ENCODE peak calls at places on chromosomes 11 and 22, in eight cellular contexts. One of them, this sample, is unnamed.

GRCh38 chr22:30650508-30651116 is 15.0 kb downstream of the SLC35E4 start:
- DNase-seq in NCI-H187 treated with DMSO at 0.1 percent for 48 hours: no peak
- DNase-seq in HS-27A: no peak
- DNase-seq in germinal center: no peak
- DNase-seq in AG04450: no peak
- DNase-seq in left ventricle myocardium superior: no peak
- DNase-seq in AG04449: no peak
- DNase-seq in H9: no peak
- DNase-seq in this sample: no peak

GRCh38 chr11:62147545-62147944 is 23.7 kb downstream of the INCENP start:
- DNase-seq in NCI-H187 treated with DMSO at 0.1 percent for 48 hours: no peak
- DNase-seq in HS-27A: no peak
- DNase-seq in germinal center: no peak
- DNase-seq in AG04450: no peak
- DNase-seq in left ventricle myocardium superior: no peak
- DNase-seq in AG04449: no peak
- DNase-seq in H9: peak; percentile 29
- DNase-seq in this sample: no peak

GRCh38 chr11:27290261-27290660 is 72.8 kb downstream of the CCDC34 start:
- DNase-seq in NCI-H187 treated with DMSO at 0.1 percent for 48 hours: no peak
- DNase-seq in HS-27A: no peak
- DNase-seq in germinal center: no peak
- DNase-seq in AG04450: no peak
- DNase-seq in left ventricle myocardium superior: no peak
- DNase-seq in AG04449: no peak
- DNase-seq in H9: no peak
- DNase-seq in this sample: no peak

GRCh38 chr22:30701872-30702271 is 7.2 kb downstream of the OSBP2 start:
- DNase-seq in NCI-H187 treated with DMSO at 0.1 percent for 48 hours: no peak
- DNase-seq in HS-27A: no peak
- DNase-seq in germinal center: no peak
- DNase-seq in AG04450: peak; percentile 10
- DNase-seq in left ventricle myocardium superior: no peak
- DNase-seq in AG04449: no peak
- DNase-seq in H9: no peak
- DNase-seq in this sample: no peak

GRCh38 chr22:48870436-48870835 is 957.2 kb downstream of the BRD1 start:
- DNase-seq in NCI-H187 treated with DMSO at 0.1 percent for 48 hours: no peak
- DNase-seq in HS-27A: no peak
- DNase-seq in germinal center: no peak
- DNase-seq in AG04450: no peak
- DNase-seq in left ventricle myocardium superior: no peak
- DNase-seq in AG04449: no peak
- DNase-seq in H9: no peak
- DNase-seq in this sample: no peak

GRCh38 chr11:19974886-19975285 is 185.4 kb downstream of the DBX1 start:
- DNase-seq in NCI-H187 treated with DMSO at 0.1 percent for 48 hours: no peak
- DNase-seq in HS-27A: no peak
- DNase-seq in germinal center: no peak
- DNase-seq in AG04450: no peak
- DNase-seq in left ventricle myocardium superior: no peak
- DNase-seq in AG04449: no peak
- DNase-seq in H9: no peak
- DNase-seq in this sample: no peak

GRCh38 chr11:113176561-113176960 is 137.8 kb upstream of the TTC12 start:
- DNase-seq in NCI-H187 treated with DMSO at 0.1 percent for 48 hours: no peak
- DNase-seq in HS-27A: no peak
- DNase-seq in germinal center: no peak
- DNase-seq in AG04450: no peak
- DNase-seq in left ventricle myocardium superior: no peak
- DNase-seq in AG04449: no peak
- DNase-seq in H9: no peak
- DNase-seq in this sample: no peak

GRCh38 chr22:28314959-28315358 is 364.7 kb downstream of the TTC28 start:
- DNase-seq in NCI-H187 treated with DMSO at 0.1 percent for 48 hours: no peak
- DNase-seq in HS-27A: no peak
- DNase-seq in germinal center: no peak
- DNase-seq in AG04450: no peak
- DNase-seq in left ventricle myocardium superior: no peak
- DNase-seq in AG04449: no peak
- DNase-seq in H9: no peak
- DNase-seq in this sample: no peak

GRCh38 chr11:15158351-15159015 is 43.8 kb downstream of the INSC start:
- DNase-seq in NCI-H187 treated with DMSO at 0.1 percent for 48 hours: no peak
- DNase-seq in HS-27A: no peak
- DNase-seq in germinal center: no peak
- DNase-seq in AG04450: peak; percentile 58
- DNase-seq in left ventricle myocardium superior: no peak
- DNase-seq in AG04449: no peak
- DNase-seq in H9: no peak
- DNase-seq in this sample: no peak

GRCh38 chr22:46457502-46458488 is 79.6 kb downstream of the CELSR1 start:
- DNase-seq in NCI-H187 treated with DMSO at 0.1 percent for 48 hours: no peak
- DNase-seq in HS-27A: no peak
- DNase-seq in germinal center: no peak
- DNase-seq in AG04450: no peak
- DNase-seq in left ventricle myocardium superior: no peak
- DNase-seq in AG04449: no peak
- DNase-seq in H9: no peak
- DNase-seq in this sample: no peak

GRCh38 chr11:88282789-88283188 is 54.7 kb downstream of the CTSC start:
- DNase-seq in NCI-H187 treated with DMSO at 0.1 percent for 48 hours: no peak
- DNase-seq in HS-27A: no peak
- DNase-seq in germinal center: no peak
- DNase-seq in AG04450: no peak
- DNase-seq in left ventricle myocardium superior: no peak
- DNase-seq in AG04449: no peak
- DNase-seq in H9: no peak
- DNase-seq in this sample: no peak

GRCh38 chr11:89736566-89736965 is 26.5 kb downstream of the TRIM77 start:
- DNase-seq in NCI-H187 treated with DMSO at 0.1 percent for 48 hours: no peak
- DNase-seq in HS-27A: no peak
- DNase-seq in germinal center: no peak
- DNase-seq in AG04450: no peak
- DNase-seq in left ventricle myocardium superior: no peak
- DNase-seq in AG04449: no peak
- DNase-seq in H9: no peak
- DNase-seq in this sample: no peak

GRCh38 chr11:396948-397548 is 3.0 kb downstream of the PKP3 start:
- DNase-seq in NCI-H187 treated with DMSO at 0.1 percent for 48 hours: no peak
- DNase-seq in HS-27A: no peak
- DNase-seq in germinal center: peak; percentile 68
- DNase-seq in AG04450: no peak
- DNase-seq in left ventricle myocardium superior: peak; percentile 82
- DNase-seq in AG04449: no peak
- DNase-seq in H9: no peak
- DNase-seq in this sample: peak; percentile 84

GRCh38 chr11:119990306-119991021 is 147.4 kb downstream of the TRIM29 start:
- DNase-seq in NCI-H187 treated with DMSO at 0.1 percent for 48 hours: no peak
- DNase-seq in HS-27A: no peak
- DNase-seq in germinal center: no peak
- DNase-seq in AG04450: no peak
- DNase-seq in left ventricle myocardium superior: peak; percentile 74
- DNase-seq in AG04449: no peak
- DNase-seq in H9: no peak
- DNase-seq in this sample: no peak

GRCh38 chr22:17827466-17827865 is 53.2 kb upstream of the BID start:
- DNase-seq in NCI-H187 treated with DMSO at 0.1 percent for 48 hours: no peak
- DNase-seq in HS-27A: no peak
- DNase-seq in germinal center: no peak
- DNase-seq in AG04450: no peak
- DNase-seq in left ventricle myocardium superior: no peak
- DNase-seq in AG04449: no peak
- DNase-seq in H9: no peak
- DNase-seq in this sample: no peak

GRCh38 chr11:86774422-86774821 is 25.9 kb upstream of the PRSS23 start:
- DNase-seq in NCI-H187 treated with DMSO at 0.1 percent for 48 hours: no peak
- DNase-seq in HS-27A: no peak
- DNase-seq in germinal center: no peak
- DNase-seq in AG04450: no peak
- DNase-seq in left ventricle myocardium superior: no peak
- DNase-seq in AG04449: no peak
- DNase-seq in H9: no peak
- DNase-seq in this sample: no peak

GRCh38 chr11:134950692-134951304 is 538.8 kb upstream of the B3GAT1 start:
- DNase-seq in NCI-H187 treated with DMSO at 0.1 percent for 48 hours: no peak
- DNase-seq in HS-27A: no peak
- DNase-seq in germinal center: no peak
- DNase-seq in AG04450: no peak
- DNase-seq in left ventricle myocardium superior: no peak
- DNase-seq in AG04449: no peak
- DNase-seq in H9: no peak
- DNase-seq in this sample: no peak

GRCh38 chr11:13502492-13502891 is 6.7 kb upstream of the PTH start:
- DNase-seq in NCI-H187 treated with DMSO at 0.1 percent for 48 hours: no peak
- DNase-seq in HS-27A: no peak
- DNase-seq in germinal center: no peak
- DNase-seq in AG04450: no peak
- DNase-seq in left ventricle myocardium superior: no peak
- DNase-seq in AG04449: no peak
- DNase-seq in H9: no peak
- DNase-seq in this sample: no peak

GRCh38 chr11:110196241-110196754 is 100.1 kb downstream of the RDX start:
- DNase-seq in NCI-H187 treated with DMSO at 0.1 percent for 48 hours: no peak
- DNase-seq in HS-27A: peak; percentile 50
- DNase-seq in germinal center: no peak
- DNase-seq in AG04450: no peak
- DNase-seq in left ventricle myocardium superior: no peak
- DNase-seq in AG04449: no peak
- DNase-seq in H9: no peak
- DNase-seq in this sample: no peak

GRCh38 chr11:12922980-12923507 is 86.1 kb upstream of the RASSF10 start:
- DNase-seq in NCI-H187 treated with DMSO at 0.1 percent for 48 hours: no peak
- DNase-seq in HS-27A: no peak
- DNase-seq in germinal center: no peak
- DNase-seq in AG04450: no peak
- DNase-seq in left ventricle myocardium superior: no peak
- DNase-seq in AG04449: no peak
- DNase-seq in H9: no peak
- DNase-seq in this sample: no peak

GRCh38 chr11:62732830-62733229 is 4.5 kb downstream of the TTC9C start:
- DNase-seq in NCI-H187 treated with DMSO at 0.1 percent for 48 hours: no peak
- DNase-seq in HS-27A: no peak
- DNase-seq in germinal center: no peak
- DNase-seq in AG04450: no peak
- DNase-seq in left ventricle myocardium superior: no peak
- DNase-seq in AG04449: no peak
- DNase-seq in H9: no peak
- DNase-seq in this sample: no peak

GRCh38 chr11:10122337-10123197 is 171.5 kb downstream of the SBF2 start:
- DNase-seq in NCI-H187 treated with DMSO at 0.1 percent for 48 hours: no peak
- DNase-seq in HS-27A: no peak
- DNase-seq in germinal center: no peak
- DNase-seq in AG04450: no peak
- DNase-seq in left ventricle myocardium superior: no peak
- DNase-seq in AG04449: no peak
- DNase-seq in H9: no peak
- DNase-seq in this sample: peak; percentile 39

GRCh38 chr22:42962295-42963230 is 52.4 kb downstream of the PACSIN2 start:
- DNase-seq in NCI-H187 treated with DMSO at 0.1 percent for 48 hours: no peak
- DNase-seq in HS-27A: no peak
- DNase-seq in germinal center: no peak
- DNase-seq in AG04450: no peak
- DNase-seq in left ventricle myocardium superior: peak; percentile 45
- DNase-seq in AG04449: no peak
- DNase-seq in H9: no peak
- DNase-seq in this sample: no peak

GRCh38 chr11:1231396-1232327 is 8.8 kb downstream of the MUC5B start:
- DNase-seq in NCI-H187 treated with DMSO at 0.1 percent for 48 hours: no peak
- DNase-seq in HS-27A: no peak
- DNase-seq in germinal center: no peak
- DNase-seq in AG04450: no peak
- DNase-seq in left ventricle myocardium superior: peak; percentile 26
- DNase-seq in AG04449: no peak
- DNase-seq in H9: peak; percentile 24
- DNase-seq in this sample: peak; percentile 33

GRCh38 chr11:82092904-82093303 is 640.8 kb downstream of the FAM181B start:
- DNase-seq in NCI-H187 treated with DMSO at 0.1 percent for 48 hours: no peak
- DNase-seq in HS-27A: no peak
- DNase-seq in germinal center: no peak
- DNase-seq in AG04450: no peak
- DNase-seq in left ventricle myocardium superior: no peak
- DNase-seq in AG04449: no peak
- DNase-seq in H9: no peak
- DNase-seq in this sample: no peak

GRCh38 chr11:75270896-75271415 is 30.4 kb downstream of the TPBGL start:
- DNase-seq in NCI-H187 treated with DMSO at 0.1 percent for 48 hours: no peak
- DNase-seq in HS-27A: peak; percentile 14
- DNase-seq in germinal center: no peak
- DNase-seq in AG04450: no peak
- DNase-seq in left ventricle myocardium superior: no peak
- DNase-seq in AG04449: no peak
- DNase-seq in H9: no peak
- DNase-seq in this sample: no peak

GRCh38 chr22:45678961-45679912 is 7.6 kb downstream of the ATXN10 start:
- DNase-seq in NCI-H187 treated with DMSO at 0.1 percent for 48 hours: no peak
- DNase-seq in HS-27A: no peak
- DNase-seq in germinal center: no peak
- DNase-seq in AG04450: peak; percentile 55
- DNase-seq in left ventricle myocardium superior: no peak
- DNase-seq in AG04449: no peak
- DNase-seq in H9: no peak
- DNase-seq in this sample: no peak

GRCh38 chr11:102139081-102139498 is 28.8 kb downstream of the YAP1 start:
- DNase-seq in NCI-H187 treated with DMSO at 0.1 percent for 48 hours: no peak
- DNase-seq in HS-27A: peak; percentile 48
- DNase-seq in germinal center: no peak
- DNase-seq in AG04450: peak; percentile 57
- DNase-seq in left ventricle myocardium superior: no peak
- DNase-seq in AG04449: peak; percentile 76
- DNase-seq in H9: no peak
- DNase-seq in this sample: peak; percentile 17

GRCh38 chr22:46618104-46618647 is 2.0 kb upstream of the GRAMD4 start:
- DNase-seq in NCI-H187 treated with DMSO at 0.1 percent for 48 hours: no peak
- DNase-seq in HS-27A: no peak
- DNase-seq in germinal center: no peak
- DNase-seq in AG04450: no peak
- DNase-seq in left ventricle myocardium superior: no peak
- DNase-seq in AG04449: no peak
- DNase-seq in H9: no peak
- DNase-seq in this sample: no peak

GRCh38 chr11:72789493-72790131 is 4.2 kb downstream of the STARD10 start:
- DNase-seq in NCI-H187 treated with DMSO at 0.1 percent for 48 hours: no peak
- DNase-seq in HS-27A: no peak
- DNase-seq in germinal center: no peak
- DNase-seq in AG04450: no peak
- DNase-seq in left ventricle myocardium superior: peak; percentile 77
- DNase-seq in AG04449: no peak
- DNase-seq in H9: no peak
- DNase-seq in this sample: no peak

GRCh38 chr22:38949889-38950405 is 7.5 kb upstream of the APOBEC3A start:
- DNase-seq in NCI-H187 treated with DMSO at 0.1 percent for 48 hours: no peak
- DNase-seq in HS-27A: no peak
- DNase-seq in germinal center: no peak
- DNase-seq in AG04450: no peak
- DNase-seq in left ventricle myocardium superior: no peak
- DNase-seq in AG04449: no peak
- DNase-seq in H9: no peak
- DNase-seq in this sample: no peak

GRCh38 chr11:119025978-119026766 is 4.5 kb downstream of the SLC37A4 start:
- DNase-seq in NCI-H187 treated with DMSO at 0.1 percent for 48 hours: no peak
- DNase-seq in HS-27A: no peak
- DNase-seq in germinal center: no peak
- DNase-seq in AG04450: no peak
- DNase-seq in left ventricle myocardium superior: no peak
- DNase-seq in AG04449: no peak
- DNase-seq in H9: no peak
- DNase-seq in this sample: no peak

GRCh38 chr11:77107950-77108349 is 5.3 kb downstream of the OMP start:
- DNase-seq in NCI-H187 treated with DMSO at 0.1 percent for 48 hours: no peak
- DNase-seq in HS-27A: peak; percentile 85
- DNase-seq in germinal center: no peak
- DNase-seq in AG04450: peak; percentile 52
- DNase-seq in left ventricle myocardium superior: peak; percentile 51
- DNase-seq in AG04449: peak; percentile 65
- DNase-seq in H9: no peak
- DNase-seq in this sample: no peak

GRCh38 chr22:44200855-44201550 is 20.3 kb downstream of the PARVG start:
- DNase-seq in NCI-H187 treated with DMSO at 0.1 percent for 48 hours: no peak
- DNase-seq in HS-27A: no peak
- DNase-seq in germinal center: no peak
- DNase-seq in AG04450: no peak
- DNase-seq in left ventricle myocardium superior: no peak
- DNase-seq in AG04449: no peak
- DNase-seq in H9: no peak
- DNase-seq in this sample: no peak